ENCODE peak calls at places on chromosome 2, in five cellular contexts. R is cardiac muscle cell, P is HepG2, Z is tibial nerve, N is upper lobe of right lung. V is an unnamed sample. For H3K36me3 and H3K4me1, the result is how much of the 10 kb centered on the place peaks cover.

GRCh38 chr2:72989770-72990556 is 72.6 kb downstream of the EMX1 start:
- DNase-seq in P (no peak), N (no peak), R (no peak), Z (peak), V (no peak)

GRCh38 chr2:239577306-239577705 is 176.5 kb upstream of the HDAC4 start:
- DNase-seq in N (peak), Z (no peak), R (no peak), P (no peak), V (no peak)

GRCh38 chr2:29518988-29519925 is 402.1 kb downstream of the ALK start:
- DNase-seq in P (no peak), N (no peak), R (no peak), Z (no peak), V (no peak)

GRCh38 chr2:162521871-162522655 is 178.1 kb downstream of the GCA start:
- DNase-seq in N (no peak), P (no peak), R (no peak), Z (no peak), V (no peak)

GRCh38 chr2:105187531-105187930 is 54.0 kb upstream of the GPR45 start:
- DNase-seq in N (no peak), Z (no peak), P (no peak), R (no peak), V (no peak)

GRCh38 chr2:158726906-158727592 is 68.1 kb upstream of the DAPL1 start:
- DNase-seq in N (no peak), P (peak), R (no peak), Z (no peak), V (peak)

GRCh38 chr2:216424305-216424704 is 12.0 kb downstream of the SMARCAL1 start:
- DNase-seq in Z (no peak), N (no peak), R (no peak), P (no peak), V (no peak)

GRCh38 chr2:120397362-120397811 is 51.5 kb downstream of the INHBB start:
- DNase-seq in N (no peak), Z (no peak), P (peak), R (no peak), V (no peak)

GRCh38 chr2:191320881-191321280 is 75.7 kb downstream of the MYO1B start:
- DNase-seq in N (no peak), P (no peak), R (peak), Z (no peak), V (no peak)

GRCh38 chr2:104872034-104872865 is 18.3 kb downstream of the POU3F3 start:
- DNase-seq in P (no peak), Z (no peak), N (no peak), R (no peak), V (no peak)

GRCh38 chr2:15613736-15614429 is 22.2 kb downstream of the DDX1 start:
- DNase-seq in P (no peak), R (no peak), Z (no peak), N (no peak), V (no peak)

GRCh38 chr2:84788027-84788426 is 92.9 kb downstream of the TRABD2A start:
- DNase-seq in Z (no peak), P (no peak), R (no peak), N (no peak), V (no peak)

GRCh38 chr2:216216951-216217903 is 108.1 kb downstream of the XRCC5 start:
- DNase-seq in N (no peak), Z (no peak), P (peak), R (no peak), V (no peak)

GRCh38 chr2:213818436-213818835 is 534.2 kb downstream of the SPAG16 start:
- DNase-seq in N (no peak), P (no peak), R (no peak), Z (no peak), V (no peak)

GRCh38 chr2:20523798-20524197 is 76.9 kb downstream of the RHOB start:
- DNase-seq in R (no peak), Z (no peak), P (no peak), N (no peak), V (no peak)

GRCh38 chr2:236752111-236752510 is 182.5 kb downstream of the ACKR3 start:
- DNase-seq in Z (no peak), N (no peak), R (no peak), P (no peak), V (no peak)

GRCh38 chr2:56209701-56210100 is 25.9 kb downstream of the CCDC85A start:
- DNase-seq in P (no peak), Z (no peak), N (no peak), R (no peak), V (no peak)

GRCh38 chr2:240646061-240646899 is 21.0 kb downstream of the GPR35 start:
- DNase-seq in Z (no peak), P (no peak), R (no peak), N (no peak), V (no peak)

GRCh38 chr2:56580242-56580641 is 396.5 kb downstream of the CCDC85A start:
- DNase-seq in R (no peak), N (no peak), P (no peak), Z (no peak), V (no peak)

GRCh38 chr2:9655441-9656269 is 24.9 kb upstream of the YWHAQ start:
- DNase-seq in Z (no peak), P (no peak), R (no peak), N (no peak), V (no peak)

GRCh38 chr2:39494784-39495251 is 57.7 kb upstream of the MAP4K3 start:
- DNase-seq in R (no peak), P (no peak), N (no peak), Z (no peak), V (no peak)

GRCh38 chr2:201130524-201131186 is 14.7 kb downstream of the CFLAR start:
- DNase-seq in N (no peak), P (no peak), R (no peak), Z (no peak), V (no peak)

GRCh38 chr2:11710210-11710609 is 36.2 kb upstream of the LPIN1 start:
- DNase-seq in N (no peak), R (no peak), Z (no peak), P (no peak), V (no peak)

GRCh38 chr2:98868548-98869271 is 67.3 kb downstream of the CRACDL start:
- DNase-seq in P (peak), N (no peak), R (no peak), Z (no peak), V (peak)

GRCh38 chr2:555164-555922 is 121.9 kb downstream of the TMEM18 start:
- DNase-seq in P (no peak), R (no peak), Z (no peak), N (no peak), V (no peak)

GRCh38 chr2:241870611-241871537 is 1.3 kb downstream of the RTP5 start:
- DNase-seq in P (no peak), Z (no peak), N (no peak), R (no peak), V (no peak)

GRCh38 chr2:150063432-150063889 is 424.0 kb downstream of the RND3 start:
- DNase-seq in R (no peak), N (no peak), Z (no peak), P (no peak), V (no peak)

GRCh38 chr2:10584242-10584753 is 105.5 kb downstream of the NOL10 start:
- DNase-seq in N (no peak), R (no peak), P (peak), Z (no peak), V (no peak)

GRCh38 chr2:119495948-119496347 is 28.3 kb downstream of the SCTR start:
- DNase-seq in R (no peak), P (no peak), Z (no peak), N (no peak), V (no peak)

GRCh38 chr2:72934683-72935610 is 17.6 kb downstream of the EMX1 start:
- DNase-seq in Z (no peak), P (peak), R (peak), N (peak), V (peak)

GRCh38 chr2:106972782-106973181 is 86.8 kb upstream of the ST6GAL2 start:
- DNase-seq in Z (no peak), R (no peak), N (no peak), P (no peak), V (no peak)

GRCh38 chr2:162430323-162430722 is 86.4 kb downstream of the GCA start:
- DNase-seq in R (peak), N (no peak), P (peak), Z (no peak), V (peak)

GRCh38 chr2:241187101-241187690 is 1.3 kb upstream of the ANO7 start:
- DNase-seq in P (no peak), Z (no peak), N (peak), R (no peak), V (no peak)

GRCh38 chr2:159206736-159207380 is 79.6 kb downstream of the WDSUB1 start:
- DNase-seq in P (no peak), N (no peak), Z (no peak), R (peak), V (no peak)

GRCh38 chr2:12318427-12319057 is 398.2 kb upstream of the TRIB2 start:
- DNase-seq in P (no peak), N (no peak), Z (no peak), R (no peak), V (peak)

GRCh38 chr2:72579595-72580180 is 246.1 kb downstream of the EXOC6B start:
- DNase-seq in P (peak), Z (no peak), N (no peak), R (peak), V (peak)

GRCh38 chr2:69509011-69509749 is 71.9 kb upstream of the NFU1 start:
- DNase-seq in Z (no peak), N (no peak), P (no peak), R (no peak), V (peak)

GRCh38 chr2:161592713-161593112 is 31.5 kb upstream of the SLC4A10 start:
- DNase-seq in P (no peak), Z (no peak), N (no peak), R (no peak), V (no peak)

GRCh38 chr2:64204716-64205115 is 60.5 kb upstream of the PELI1 start:
- DNase-seq in P (no peak), N (no peak), R (no peak), Z (no peak), V (no peak)

DNA sequence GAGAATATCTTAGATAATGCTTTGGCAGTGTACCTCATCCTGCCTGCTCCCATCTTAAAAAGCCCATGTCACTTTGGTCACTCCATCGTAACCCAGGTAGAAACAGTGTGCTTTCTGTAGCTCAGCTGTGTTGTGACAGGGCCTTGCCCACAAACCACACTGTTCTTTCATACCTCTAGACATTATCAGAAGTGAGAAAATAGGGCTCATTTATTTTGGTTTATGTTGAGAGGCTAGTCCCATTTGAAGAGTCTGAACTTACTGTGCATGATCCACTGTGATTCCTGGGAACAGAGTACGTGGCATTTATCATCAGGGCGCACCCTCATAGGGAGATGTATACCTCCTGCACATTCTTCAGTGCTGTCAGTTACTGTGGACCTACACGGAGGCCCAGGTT is 69.7 kb downstream of the FEZ2 start:
- DNase-seq in P (no peak), N (no peak), R (no peak), Z (no peak), V (no peak)
- H3K36me3 ChIP-seq in P (under half), N (half or more), R (under half), Z (under half), V (under half)

DNA sequence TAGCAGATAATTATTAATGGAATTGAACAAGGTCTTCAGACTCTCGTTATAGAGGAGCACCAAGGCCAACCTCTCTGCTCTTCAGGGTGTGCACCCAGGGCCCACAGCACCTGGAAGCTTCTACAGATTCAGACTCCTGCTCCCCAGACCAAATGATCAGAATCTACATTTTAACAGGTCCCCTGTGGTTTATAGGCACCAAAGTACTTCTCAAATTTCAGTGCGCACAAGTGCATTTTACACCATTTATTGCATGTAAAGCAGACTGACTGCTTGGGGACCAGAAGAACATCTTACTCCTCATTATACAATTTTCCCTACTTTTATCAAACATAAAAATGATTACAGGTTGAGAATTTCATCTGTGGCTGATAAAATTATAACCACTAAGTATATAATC is 163.9 kb downstream of the COL4A4 start:
- DNase-seq in N (no peak), R (no peak), P (no peak), Z (no peak), V (no peak)
- H3K4me1 ChIP-seq in N (under half), R (under half), P (under half), Z (under half), V (under half)

GRCh38 chr2:47404356-47404755 is 1.4 kb downstream of the MSH2 start:
- DNase-seq in P (no peak), Z (no peak), N (no peak), R (no peak), V (peak)
- H3K36me3 ChIP-seq in P (under half), Z (under half), N (under half), R (under half), V (under half)

GRCh38 chr2:28352726-28353125 is 39.9 kb upstream of the FOSL2 start:
- DNase-seq in R (no peak), N (peak), Z (no peak), P (no peak), V (no peak)
- H3K4me1 ChIP-seq in R (under half), N (under half), Z (under half), P (under half), V (under half)

GRCh38 chr2:96852667-96853066 is 5.1 kb downstream of the ANKRD39 start:
- DNase-seq in N (no peak), R (no peak), Z (no peak), P (no peak), V (no peak)
- H3K36me3 ChIP-seq in N (half or more), R (under half), Z (under half), P (under half), V (under half)

GRCh38 chr2:184549153-184549552 is 49.2 kb upstream of the ZNF804A start:
- DNase-seq in Z (no peak), R (no peak), P (no peak), N (no peak), V (no peak)

GRCh38 chr2:184540246-184540789 is 58.0 kb upstream of the ZNF804A start:
- DNase-seq in P (no peak), R (no peak), Z (no peak), N (no peak), V (no peak)

GRCh38 chr2:184541591-184541990 is 56.7 kb upstream of the ZNF804A start:
- DNase-seq in P (no peak), R (no peak), N (no peak), Z (no peak), V (no peak)

DNA sequence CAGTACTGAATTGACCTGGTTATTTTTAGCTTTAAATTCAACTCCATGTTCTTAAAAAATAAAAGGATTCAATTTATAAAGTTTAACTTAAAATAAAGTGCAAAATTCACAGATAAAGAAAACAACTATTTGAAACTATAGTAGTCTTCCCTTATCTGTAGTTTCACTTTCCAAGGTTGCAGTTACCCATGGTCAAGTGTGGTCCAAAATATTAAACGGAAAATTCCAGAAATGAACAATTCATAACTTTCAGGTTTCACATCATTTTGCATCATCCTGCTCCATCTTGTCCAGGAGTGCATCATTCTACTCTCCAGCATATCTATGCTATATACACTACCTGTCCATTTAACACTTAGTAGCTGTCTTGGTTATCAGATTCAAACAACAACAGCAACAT is 54.5 kb upstream of the ZNF804A start:
- DNase-seq in P (no peak), Z (no peak), R (no peak), N (no peak), V (no peak)
- H3K4me1 ChIP-seq in P (under half), Z (under half), R (under half), N (under half), V (under half)

GRCh38 chr2:26770986-26771586 is 7.0 kb downstream of the SLC35F6 start:
- DNase-seq in R (no peak), P (peak), Z (peak), N (no peak), V (peak)
- H3K36me3 ChIP-seq in R (under half), P (under half), Z (under half), N (under half), V (under half)

GRCh38 chr2:219125886-219126270 is 34.7 kb downstream of the NHEJ1 start:
- DNase-seq in N (no peak), Z (no peak), R (no peak), P (no peak), V (no peak)
- H3K4me1 ChIP-seq in N (under half), Z (under half), R (under half), P (half or more), V (under half)

GRCh38 chr2:101847661-101848339 is 144.0 kb upstream of the IL1R2 start:
- DNase-seq in R (no peak), Z (no peak), P (no peak), N (no peak), V (no peak)

GRCh38 chr2:101844055-101844635 is 146.6 kb downstream of the MAP4K4 start:
- DNase-seq in P (no peak), Z (no peak), N (no peak), R (no peak), V (no peak)

GRCh38 chr2:101848790-101849410 is 142.9 kb upstream of the IL1R2 start:
- DNase-seq in P (no peak), Z (no peak), N (no peak), R (no peak), V (no peak)

GRCh38 chr2:101850450-101850849 is 141.3 kb upstream of the IL1R2 start:
- DNase-seq in N (no peak), R (no peak), Z (no peak), P (no peak), V (no peak)

GRCh38 chr2:101846973-101847372 is 144.8 kb upstream of the IL1R2 start:
- DNase-seq in Z (no peak), R (no peak), N (no peak), P (no peak), V (no peak)
- H3K36me3 ChIP-seq in Z (under half), R (under half), N (half or more), P (under half), V (under half)

GRCh38 chr2:79000008-79000576 is 25.4 kb upstream of the REG3G start:
- DNase-seq in Z (no peak), N (no peak), R (no peak), P (no peak), V (no peak)

GRCh38 chr2:79009388-79009787 is 16.1 kb upstream of the REG3G start:
- DNase-seq in R (no peak), N (no peak), Z (no peak), P (no peak), V (no peak)

GRCh38 chr2:79001285-79001684 is 24.2 kb upstream of the REG3G start:
- DNase-seq in Z (no peak), N (no peak), R (no peak), P (no peak), V (no peak)

GRCh38 chr2:78999410-78999809 is 26.1 kb upstream of the REG3G start:
- DNase-seq in R (peak), N (no peak), Z (no peak), P (no peak), V (peak)

DNA sequence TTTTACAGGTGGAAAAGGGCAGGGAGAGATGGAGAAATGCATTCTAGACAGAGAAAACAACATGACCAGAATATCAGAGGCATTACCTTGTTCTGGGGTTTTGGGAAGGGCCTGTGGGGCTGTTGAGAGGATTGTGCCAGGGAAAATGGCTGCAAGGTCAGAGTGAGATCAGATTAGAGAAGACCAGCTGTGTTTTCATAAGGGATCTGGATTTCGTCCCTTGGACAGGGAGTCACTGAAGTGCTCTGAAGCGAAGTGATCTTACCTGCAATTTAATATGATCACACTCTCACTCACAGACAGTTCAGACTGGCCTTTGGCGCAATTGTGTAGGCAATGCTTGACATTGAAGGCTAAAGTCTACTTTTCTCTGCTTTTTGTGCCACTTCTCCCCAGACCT is 20.3 kb upstream of the REG3G start:
- DNase-seq in N (no peak), P (no peak), R (peak), Z (no peak), V (no peak)
- H3K4me1 ChIP-seq in N (under half), P (under half), R (under half), Z (under half), V (under half)